ENCODE peak calls at places on chromosome 3, in ten cellular contexts. One of them, this sample, is unnamed.

GRCh38 chr3:172307143-172307560 is 141.1 kb downstream of the GHSR start:
- DNase-seq in WTC11: no peak
- DNase-seq in lower leg skin: no peak
- DNase-seq in stomach: no peak
- DNase-seq in RWPE1: no peak
- DNase-seq in mesothelial cell of epicardium: no peak
- DNase-seq in A549: peak; percentile 11
- DNase-seq in fibroblast of mammary gland: peak; percentile 28
- DNase-seq in endodermal cell: no peak
- DNase-seq in nephron progenitor cell: no peak
- DNase-seq in this sample: no peak

GRCh38 chr3:169509780-169510179 is 153.7 kb downstream of the MECOM start:
- DNase-seq in WTC11: no peak
- DNase-seq in lower leg skin: no peak
- DNase-seq in stomach: no peak
- DNase-seq in RWPE1: no peak
- DNase-seq in mesothelial cell of epicardium: no peak
- DNase-seq in A549: no peak
- DNase-seq in fibroblast of mammary gland: no peak
- DNase-seq in endodermal cell: no peak
- DNase-seq in nephron progenitor cell: no peak
- DNase-seq in this sample: peak; percentile 8

GRCh38 chr3:88283242-88283592 is 133.5 kb downstream of the C3orf38 start:
- DNase-seq in WTC11: no peak
- DNase-seq in lower leg skin: no peak
- DNase-seq in stomach: no peak
- DNase-seq in RWPE1: no peak
- DNase-seq in mesothelial cell of epicardium: no peak
- DNase-seq in A549: no peak
- DNase-seq in fibroblast of mammary gland: no peak
- DNase-seq in endodermal cell: no peak
- DNase-seq in nephron progenitor cell: no peak
- DNase-seq in this sample: no peak

GRCh38 chr3:43093006-43093405 is 12.9 kb downstream of the POMGNT2 start:
- DNase-seq in WTC11: no peak
- DNase-seq in lower leg skin: no peak
- DNase-seq in stomach: no peak
- DNase-seq in RWPE1: no peak
- DNase-seq in mesothelial cell of epicardium: no peak
- DNase-seq in A549: no peak
- DNase-seq in fibroblast of mammary gland: no peak
- DNase-seq in endodermal cell: no peak
- DNase-seq in nephron progenitor cell: no peak
- DNase-seq in this sample: no peak

GRCh38 chr3:184583345-184584000 is 21.9 kb downstream of the EPHB3 start:
- DNase-seq in WTC11: no peak
- DNase-seq in lower leg skin: no peak
- DNase-seq in stomach: no peak
- DNase-seq in RWPE1: no peak
- DNase-seq in mesothelial cell of epicardium: peak; percentile 57
- DNase-seq in A549: no peak
- DNase-seq in fibroblast of mammary gland: no peak
- DNase-seq in endodermal cell: peak; percentile 71
- DNase-seq in nephron progenitor cell: peak; percentile 67
- DNase-seq in this sample: peak; percentile 35

GRCh38 chr3:264394-265156 is 68.0 kb downstream of the CHL1 start:
- DNase-seq in WTC11: no peak
- DNase-seq in lower leg skin: no peak
- DNase-seq in stomach: no peak
- DNase-seq in RWPE1: peak; percentile 5
- DNase-seq in mesothelial cell of epicardium: no peak
- DNase-seq in A549: peak; percentile 50
- DNase-seq in fibroblast of mammary gland: peak; percentile 99
- DNase-seq in endodermal cell: no peak
- DNase-seq in nephron progenitor cell: no peak
- DNase-seq in this sample: no peak

GRCh38 chr3:39426321-39426720 is 19.8 kb downstream of the RPSA start:
- DNase-seq in WTC11: no peak
- DNase-seq in lower leg skin: no peak
- DNase-seq in stomach: no peak
- DNase-seq in RWPE1: no peak
- DNase-seq in mesothelial cell of epicardium: no peak
- DNase-seq in A549: no peak
- DNase-seq in fibroblast of mammary gland: no peak
- DNase-seq in endodermal cell: no peak
- DNase-seq in nephron progenitor cell: no peak
- DNase-seq in this sample: no peak

GRCh38 chr3:103385991-103386390 is 951.2 kb downstream of the ZPLD1 start:
- DNase-seq in WTC11: no peak
- DNase-seq in lower leg skin: no peak
- DNase-seq in stomach: no peak
- DNase-seq in RWPE1: no peak
- DNase-seq in mesothelial cell of epicardium: no peak
- DNase-seq in A549: no peak
- DNase-seq in fibroblast of mammary gland: no peak
- DNase-seq in endodermal cell: no peak
- DNase-seq in nephron progenitor cell: no peak
- DNase-seq in this sample: no peak

GRCh38 chr3:32706348-32707025 is 21.5 kb downstream of the CNOT10 start:
- DNase-seq in WTC11: no peak
- DNase-seq in lower leg skin: no peak
- DNase-seq in stomach: no peak
- DNase-seq in RWPE1: no peak
- DNase-seq in mesothelial cell of epicardium: no peak
- DNase-seq in A549: no peak
- DNase-seq in fibroblast of mammary gland: peak; percentile 8
- DNase-seq in endodermal cell: no peak
- DNase-seq in nephron progenitor cell: no peak
- DNase-seq in this sample: no peak

GRCh38 chr3:23778451-23778850 is 27.3 kb upstream of the UBE2E1 start:
- DNase-seq in WTC11: no peak
- DNase-seq in lower leg skin: no peak
- DNase-seq in stomach: no peak
- DNase-seq in RWPE1: no peak
- DNase-seq in mesothelial cell of epicardium: no peak
- DNase-seq in A549: no peak
- DNase-seq in fibroblast of mammary gland: peak; percentile 68
- DNase-seq in endodermal cell: peak; percentile 7
- DNase-seq in nephron progenitor cell: no peak
- DNase-seq in this sample: no peak

GRCh38 chr3:181081930-181082329 is 92.4 kb upstream of the DNAJC19 start:
- DNase-seq in WTC11: no peak
- DNase-seq in lower leg skin: no peak
- DNase-seq in stomach: no peak
- DNase-seq in RWPE1: no peak
- DNase-seq in mesothelial cell of epicardium: no peak
- DNase-seq in A549: no peak
- DNase-seq in fibroblast of mammary gland: no peak
- DNase-seq in endodermal cell: no peak
- DNase-seq in nephron progenitor cell: no peak
- DNase-seq in this sample: no peak

GRCh38 chr3:129593230-129593594 is 13.3 kb downstream of the PLXND1 start:
- DNase-seq in WTC11: no peak
- DNase-seq in lower leg skin: no peak
- DNase-seq in stomach: no peak
- DNase-seq in RWPE1: no peak
- DNase-seq in mesothelial cell of epicardium: no peak
- DNase-seq in A549: no peak
- DNase-seq in fibroblast of mammary gland: no peak
- DNase-seq in endodermal cell: peak; percentile 77
- DNase-seq in nephron progenitor cell: peak; percentile 26
- DNase-seq in this sample: no peak
- TF ChIP-seq CTCF in WTC11: no peak
- TF ChIP-seq CTCF in lower leg skin: no peak
- TF ChIP-seq CTCF in stomach: no peak
- TF ChIP-seq CTCF in RWPE1: no peak
- TF ChIP-seq CTCF in mesothelial cell of epicardium: no peak
- TF ChIP-seq CTCF in A549: no peak
- TF ChIP-seq CTCF in fibroblast of mammary gland: no peak
- TF ChIP-seq CTCF in endodermal cell: peak; percentile 6
- TF ChIP-seq CTCF in nephron progenitor cell: no peak
- TF ChIP-seq CTCF in this sample: no peak

DNA sequence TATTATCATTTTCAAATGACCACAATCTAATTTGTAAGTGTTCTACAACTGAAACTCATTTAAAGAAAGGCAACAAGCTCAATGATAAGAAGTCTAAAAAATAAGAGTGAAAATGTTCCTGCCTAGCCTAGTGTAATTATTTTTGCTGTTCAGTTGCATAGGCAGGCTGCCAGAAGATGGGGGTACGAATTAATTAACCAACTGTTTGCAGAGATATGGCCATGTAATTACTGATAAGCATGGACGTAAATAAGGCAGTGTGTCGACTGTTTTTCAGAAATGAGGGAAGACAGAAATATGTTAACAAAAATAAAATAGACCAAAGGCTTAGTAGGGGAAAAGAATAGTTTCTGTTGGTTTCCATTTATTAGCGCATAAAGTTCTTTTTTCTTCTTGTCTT is 24.7 kb upstream of the SCAANT1 start:
- DNase-seq in WTC11: no peak
- DNase-seq in lower leg skin: no peak
- DNase-seq in stomach: no peak
- DNase-seq in RWPE1: no peak
- DNase-seq in mesothelial cell of epicardium: no peak
- DNase-seq in A549: no peak
- DNase-seq in fibroblast of mammary gland: no peak
- DNase-seq in endodermal cell: no peak
- DNase-seq in nephron progenitor cell: no peak
- DNase-seq in this sample: no peak
- TF ChIP-seq CTCF in WTC11: no peak
- TF ChIP-seq CTCF in lower leg skin: no peak
- TF ChIP-seq CTCF in stomach: no peak
- TF ChIP-seq CTCF in RWPE1: no peak
- TF ChIP-seq CTCF in mesothelial cell of epicardium: no peak
- TF ChIP-seq CTCF in A549: no peak
- TF ChIP-seq CTCF in fibroblast of mammary gland: no peak
- TF ChIP-seq CTCF in endodermal cell: no peak
- TF ChIP-seq CTCF in nephron progenitor cell: no peak
- TF ChIP-seq CTCF in this sample: no peak

GRCh38 chr3:51361746-51362145 is 23.3 kb upstream of the MANF start:
- DNase-seq in WTC11: no peak
- DNase-seq in lower leg skin: no peak
- DNase-seq in stomach: no peak
- DNase-seq in RWPE1: no peak
- DNase-seq in mesothelial cell of epicardium: no peak
- DNase-seq in A549: no peak
- DNase-seq in fibroblast of mammary gland: no peak
- DNase-seq in endodermal cell: no peak
- DNase-seq in nephron progenitor cell: no peak
- DNase-seq in this sample: no peak

GRCh38 chr3:51357856-51358255 is 27.2 kb upstream of the MANF start:
- DNase-seq in WTC11: no peak
- DNase-seq in lower leg skin: no peak
- DNase-seq in stomach: no peak
- DNase-seq in RWPE1: no peak
- DNase-seq in mesothelial cell of epicardium: no peak
- DNase-seq in A549: no peak
- DNase-seq in fibroblast of mammary gland: no peak
- DNase-seq in endodermal cell: no peak
- DNase-seq in nephron progenitor cell: no peak
- DNase-seq in this sample: no peak

GRCh38 chr3:51358981-51359380 is 26.1 kb upstream of the MANF start:
- DNase-seq in WTC11: no peak
- DNase-seq in lower leg skin: no peak
- DNase-seq in stomach: no peak
- DNase-seq in RWPE1: no peak
- DNase-seq in mesothelial cell of epicardium: no peak
- DNase-seq in A549: no peak
- DNase-seq in fibroblast of mammary gland: no peak
- DNase-seq in endodermal cell: no peak
- DNase-seq in nephron progenitor cell: no peak
- DNase-seq in this sample: no peak

GRCh38 chr3:51360806-51361205 is 24.3 kb upstream of the MANF start:
- DNase-seq in WTC11: no peak
- DNase-seq in lower leg skin: no peak
- DNase-seq in stomach: no peak
- DNase-seq in RWPE1: no peak
- DNase-seq in mesothelial cell of epicardium: no peak
- DNase-seq in A549: no peak
- DNase-seq in fibroblast of mammary gland: no peak
- DNase-seq in endodermal cell: no peak
- DNase-seq in nephron progenitor cell: no peak
- DNase-seq in this sample: no peak

DNA sequence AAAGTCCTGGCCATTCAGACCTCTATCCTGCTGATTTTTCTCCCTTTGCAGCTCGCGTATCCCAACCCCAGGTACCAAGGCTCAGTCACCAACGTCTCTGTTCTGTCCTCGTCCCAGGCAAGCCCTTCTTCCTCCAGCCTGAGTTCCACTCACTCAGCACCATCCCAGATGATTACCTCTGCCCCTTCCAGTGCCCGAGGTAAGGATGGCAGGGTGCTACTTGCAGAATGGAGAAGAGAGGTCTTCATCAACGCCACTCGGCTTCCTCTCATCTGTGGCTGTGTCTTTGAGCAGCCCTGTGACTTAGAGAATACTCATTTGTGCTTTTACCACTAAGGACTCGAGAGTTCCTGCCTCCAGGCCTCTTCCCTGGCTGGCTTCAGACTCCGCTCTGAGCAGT is 22.6 kb upstream of the MANF start:
- DNase-seq in WTC11: no peak
- DNase-seq in lower leg skin: no peak
- DNase-seq in stomach: no peak
- DNase-seq in RWPE1: no peak
- DNase-seq in mesothelial cell of epicardium: no peak
- DNase-seq in A549: no peak
- DNase-seq in fibroblast of mammary gland: no peak
- DNase-seq in endodermal cell: no peak
- DNase-seq in nephron progenitor cell: no peak
- DNase-seq in this sample: no peak
- TF ChIP-seq CTCF in WTC11: no peak
- TF ChIP-seq CTCF in lower leg skin: no peak
- TF ChIP-seq CTCF in stomach: no peak
- TF ChIP-seq CTCF in RWPE1: no peak
- TF ChIP-seq CTCF in mesothelial cell of epicardium: no peak
- TF ChIP-seq CTCF in A549: no peak
- TF ChIP-seq CTCF in fibroblast of mammary gland: no peak
- TF ChIP-seq CTCF in endodermal cell: no peak
- TF ChIP-seq CTCF in nephron progenitor cell: no peak
- TF ChIP-seq CTCF in this sample: no peak

DNA sequence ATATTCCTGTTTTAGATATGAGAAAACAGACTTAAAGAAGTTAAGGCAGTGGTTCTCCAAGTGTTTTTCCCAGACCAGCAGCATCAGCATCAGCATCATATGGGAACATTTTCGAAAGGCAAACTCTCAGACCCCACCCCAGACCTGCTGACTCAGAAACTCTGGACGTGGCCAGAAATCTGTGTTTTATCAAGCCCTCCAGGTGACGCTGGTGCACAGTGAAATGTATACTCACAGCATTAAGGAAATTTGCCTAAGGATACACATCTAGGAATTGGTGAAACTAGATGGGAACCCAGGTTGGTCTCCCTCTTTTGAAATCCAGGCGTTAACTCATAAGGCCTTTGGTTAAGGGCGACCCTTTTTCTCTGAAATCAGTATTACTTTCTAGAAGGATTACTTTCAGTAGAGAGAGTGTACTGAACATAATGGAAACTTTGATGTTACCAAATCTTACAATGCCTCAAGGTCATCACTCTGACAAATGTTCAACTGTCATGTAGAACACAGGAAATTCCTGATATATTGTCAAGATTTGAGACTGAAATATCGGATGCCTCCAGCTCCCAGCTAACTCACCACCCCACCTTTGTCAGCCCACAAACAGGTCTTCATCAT is 910.2 kb downstream of the ROBO1 start:
- DNase-seq in WTC11: no peak
- DNase-seq in lower leg skin: no peak
- DNase-seq in stomach: no peak
- DNase-seq in RWPE1: no peak
- DNase-seq in mesothelial cell of epicardium: no peak
- DNase-seq in A549: no peak
- DNase-seq in fibroblast of mammary gland: peak; percentile 66
- DNase-seq in endodermal cell: no peak
- DNase-seq in nephron progenitor cell: no peak
- DNase-seq in this sample: no peak
- TF ChIP-seq CTCF in WTC11: no peak
- TF ChIP-seq CTCF in lower leg skin: no peak
- TF ChIP-seq CTCF in stomach: no peak
- TF ChIP-seq CTCF in RWPE1: no peak
- TF ChIP-seq CTCF in mesothelial cell of epicardium: no peak
- TF ChIP-seq CTCF in A549: no peak
- TF ChIP-seq CTCF in fibroblast of mammary gland: peak; percentile 5
- TF ChIP-seq CTCF in endodermal cell: peak; percentile 29
- TF ChIP-seq CTCF in nephron progenitor cell: no peak
- TF ChIP-seq CTCF in this sample: no peak

This sample was measured in endothelial cell.